ENCODE peak calls at places on chromosome 17, in seven cellular contexts. C is activated CD8-positive, alpha-beta T cell treated with anti-CD3 and anti-CD28 coated beads, Interleukin-2, amount 10 ng/mL, durations not matched to agents 7 days and 5 days; F is GM12865; R is H7; Z is NCI-H1417; Y is heart right ventricle; L is heart left ventricle. B is an unnamed sample.

GRCh38 chr17:3794890-3795757 is 5.9 kb downstream of the ITGAE start:
- DNase-seq in Z (no peak), F (peak; percentile 59), R (peak; percentile 70), Y (no peak), L (no peak), C (peak; percentile 61), B (no peak)

GRCh38 chr17:14784997-14785696 is 480.0 kb downstream of the PMP22 start:
- DNase-seq in L (no peak), Y (no peak), C (no peak), Z (no peak), R (no peak), F (peak; percentile 2), B (peak; percentile 70)

GRCh38 chr17:8056976-8057625 is 18.2 kb downstream of the ALOX15B start:
- DNase-seq in C (no peak), Z (peak; percentile 36), L (no peak), R (no peak), Y (no peak), F (no peak), B (no peak)

GRCh38 chr17:58232707-58233156 is 5.7 kb upstream of the LPO start:
- DNase-seq in R (no peak), Y (no peak), L (no peak), C (no peak), F (peak; percentile 82), Z (no peak), B (peak; percentile 72)

GRCh38 chr17:2025220-2025621 is at the start of gene RTN4RL1:
- DNase-seq in Y (peak; percentile 76), F (peak; percentile 42), C (peak; percentile 80), L (peak; percentile 64), R (peak; percentile 93), Z (peak; percentile 66), B (peak; percentile 78)

GRCh38 chr17:68580236-68580903 is 20.8 kb downstream of the FAM20A start:
- DNase-seq in F (no peak), R (no peak), L (no peak), Y (no peak), C (no peak), Z (no peak), B (no peak)

GRCh38 chr17:72063756-72064461 is 56.9 kb upstream of the SOX9 start:
- DNase-seq in C (no peak), L (no peak), Y (no peak), F (no peak), Z (no peak), R (no peak), B (no peak)

GRCh38 chr17:69448431-69449102 is 34.1 kb downstream of the MAP2K6 start:
- DNase-seq in R (peak; percentile 75), Z (peak; percentile 59), F (no peak), Y (peak; percentile 50), C (no peak), L (no peak), B (peak; percentile 96)

GRCh38 chr17:81711814-81712467 is at the start of gene SLC25A10:
- DNase-seq in Y (peak; percentile 76), C (peak; percentile 85), F (peak; percentile 92), L (peak; percentile 76), Z (peak; percentile 90), R (peak; percentile 99), B (peak; percentile 78)